ENCODE peak calls at places on chromosomes 12 and 14, in six cellular contexts. A, P, V, O, Q and T are unnamed samples.

GRCh38 chr12:47802312-47802711 is 17.4 kb downstream of the HDAC7 start:
- DNase-seq in V (no peak), O (no peak), P (no peak), A (no peak), Q (no peak), T (no peak)

GRCh38 chr12:11508699-11509098 is 113.3 kb upstream of the PRB2 start:
- DNase-seq in O (no peak), A (no peak), P (no peak), V (peak), Q (no peak), T (no peak)

GRCh38 chr14:102066041-102066451 is 20.8 kb downstream of the HSP90AA1 start:
- DNase-seq in P (no peak), V (no peak), A (no peak), Q (no peak), O (no peak), T (no peak)

GRCh38 chr12:89525002-89525823 is 617 bp upstream of the GALNT4 start:
- DNase-seq in V (no peak), Q (peak), A (no peak), P (peak), O (peak), T (no peak)

GRCh38 chr14:96741151-96741977 is 55.8 kb upstream of the VRK1 start:
- DNase-seq in V (no peak), A (peak), O (peak), Q (peak), P (peak), T (peak)

GRCh38 chr12:94386422-94386821 is 73.2 kb downstream of the CEP83 start:
- DNase-seq in O (no peak), A (no peak), Q (no peak), P (no peak), V (no peak), T (no peak)

GRCh38 chr14:101022916-101023435 is 119.5 kb upstream of the RTL1 start:
- DNase-seq in A (no peak), O (no peak), V (no peak), Q (no peak), P (no peak), T (no peak)

GRCh38 chr14:32352631-32353030 is 23.5 kb downstream of the AKAP6 start:
- DNase-seq in Q (no peak), O (no peak), P (no peak), V (no peak), A (no peak), T (no peak)

GRCh38 chr12:29769162-29769820 is 14.5 kb downstream of the TMTC1 start:
- DNase-seq in A (no peak), Q (no peak), P (no peak), V (no peak), O (no peak), T (no peak)

GRCh38 chr12:29782821-29783772 is 645 bp downstream of the TMTC1 start:
- DNase-seq in A (peak), O (peak), V (no peak), Q (peak), P (no peak), T (no peak)

GRCh38 chr14:77311217-77311616 is 9.5 kb downstream of the POMT2 start:
- DNase-seq in Q (no peak), V (no peak), O (no peak), A (no peak), P (no peak), T (no peak)

GRCh38 chr14:32011225-32011624 is 65.9 kb upstream of the ARHGAP5 start:
- DNase-seq in P (no peak), Q (no peak), V (no peak), A (no peak), O (no peak), T (no peak)

GRCh38 chr12:124273630-124274029 is 21.3 kb upstream of the RFLNA start:
- DNase-seq in A (peak), P (no peak), O (no peak), Q (no peak), V (no peak), T (no peak)

GRCh38 chr12:52243264-52243773 is 10.3 kb downstream of the KRT7 start:
- DNase-seq in O (no peak), A (no peak), V (peak), P (no peak), Q (no peak), T (no peak)

GRCh38 chr14:28196878-28197277 is 569.7 kb upstream of the FOXG1 start:
- DNase-seq in V (no peak), A (no peak), Q (no peak), O (no peak), P (no peak), T (no peak)

GRCh38 chr14:104982548-104983230 is 2.9 kb upstream of the CLBA1 start:
- DNase-seq in P (no peak), V (no peak), O (no peak), Q (no peak), A (no peak), T (no peak)

GRCh38 chr12:107760207-107760816 is 625 bp downstream of the PRDM4 start:
- DNase-seq in A (peak), O (no peak), V (no peak), P (peak), Q (peak), T (no peak)

GRCh38 chr12:66144796-66145754 is 14.5 kb upstream of the LLPH start:
- DNase-seq in A (no peak), V (no peak), O (no peak), Q (peak), P (no peak), T (no peak)

GRCh38 chr12:32107376-32108267 is 975 bp downstream of the BICD1 start:
- DNase-seq in O (no peak), Q (peak), A (no peak), V (no peak), P (peak), T (no peak)

GRCh38 chr14:23381871-23382270 is 5.0 kb downstream of the CMTM5 start:
- DNase-seq in V (no peak), Q (peak), A (no peak), P (no peak), O (no peak), T (no peak)

GRCh38 chr12:62123721-62124203 is 136.4 kb upstream of the USP15 start:
- DNase-seq in Q (peak), A (peak), O (peak), P (peak), V (peak), T (no peak)

GRCh38 chr12:84562331-84562730 is 350.3 kb downstream of the SLC6A15 start:
- DNase-seq in V (no peak), P (no peak), O (no peak), A (no peak), Q (no peak), T (peak)

GRCh38 chr14:89251066-89251465 is 166.0 kb downstream of the FOXN3 start:
- DNase-seq in V (no peak), P (no peak), Q (no peak), A (no peak), O (no peak), T (no peak)

GRCh38 chr12:132429122-132429931 is 60.6 kb upstream of the FBRSL1 start:
- DNase-seq in Q (peak), O (no peak), P (no peak), V (no peak), A (no peak), T (peak)

GRCh38 chr14:104878582-104878981 is 13.5 kb downstream of the CEP170B start:
- DNase-seq in P (no peak), A (peak), Q (no peak), O (no peak), V (no peak), T (no peak)

GRCh38 chr12:117552971-117553370 is 191.5 kb upstream of the NOS1 start:
- DNase-seq in V (no peak), A (no peak), O (no peak), Q (no peak), P (no peak), T (no peak)

GRCh38 chr14:91509083-91509877 is 830 bp downstream of the PPP4R3A start:
- DNase-seq in P (peak), A (peak), O (peak), V (no peak), Q (peak), T (no peak)

GRCh38 chr12:84492381-84492883 is 420.2 kb downstream of the SLC6A15 start:
- DNase-seq in V (no peak), Q (no peak), O (no peak), P (no peak), A (no peak), T (no peak)

GRCh38 chr12:50197297-50197727 is 30.1 kb upstream of the CERS5 start:
- DNase-seq in P (no peak), A (no peak), Q (peak), O (no peak), V (no peak), T (no peak)